ENCODE peak calls at places on chromosomes 6 and 20, in seven cellular contexts. E is fibroblast of lung, Q is brain microvascular endothelial cell, Y is neural progenitor cell, G is heart right ventricle, D is cardiac muscle cell, X is H1. S is an unnamed sample.

GRCh38 chr6:108562503-108562993 is 1.8 kb downstream of the FOXO3 start:
- DNase-seq in E (peak; percentile 75), Q (peak; percentile 47), Y (peak; percentile 81), G (peak; percentile 34), D (peak; percentile 72), X (peak; percentile 77), S (peak; percentile 56)

GRCh38 chr6:166410426-166410935 is 27.7 kb upstream of the MPC1 start:
- DNase-seq in E (no peak), Q (no peak), Y (no peak), G (no peak), D (no peak), X (no peak), S (no peak)

GRCh38 chr20:59880198-59880597 is 53.2 kb downstream of the SYCP2 start:
- DNase-seq in E (no peak), Q (no peak), Y (no peak), G (no peak), D (no peak), X (no peak), S (no peak)

GRCh38 chr6:137271245-137272183 is 52.3 kb upstream of the IFNGR1 start:
- DNase-seq in E (peak; percentile 78), Q (peak; percentile 24), Y (peak; percentile 63), G (no peak), D (peak; percentile 61), X (no peak), S (no peak)

GRCh38 chr6:41360314-41360685 is 24.9 kb downstream of the NCR2 start:
- DNase-seq in E (no peak), Q (no peak), Y (no peak), G (no peak), D (no peak), X (no peak), S (no peak)

GRCh38 chr6:28323813-28324424 is 12.0 kb downstream of the ZSCAN31 start:
- DNase-seq in E (no peak), Q (no peak), Y (no peak), G (no peak), D (no peak), X (no peak), S (no peak)

GRCh38 chr20:33569290-33570094 is 79.6 kb downstream of the CBFA2T2 start:
- DNase-seq in E (no peak), Q (no peak), Y (peak; percentile 22), G (no peak), D (no peak), X (no peak), S (no peak)

GRCh38 chr20:44264287-44264686 is 17.2 kb downstream of the GDAP1L1 start:
- DNase-seq in E (no peak), Q (no peak), Y (peak; percentile 52), G (no peak), D (peak; percentile 48), X (no peak), S (no peak)

GRCh38 chr6:101397199-101397598 is 3.7 kb downstream of the GRIK2 start:
- DNase-seq in E (peak; percentile 2), Q (no peak), Y (peak; percentile 67), G (no peak), D (no peak), X (no peak), S (no peak)
- TF ChIP-seq CTCF in E (no peak), Q (peak; percentile 7), Y (peak; percentile 62), G (no peak), D (no peak), X (peak; percentile 36), S (no peak)

DNA sequence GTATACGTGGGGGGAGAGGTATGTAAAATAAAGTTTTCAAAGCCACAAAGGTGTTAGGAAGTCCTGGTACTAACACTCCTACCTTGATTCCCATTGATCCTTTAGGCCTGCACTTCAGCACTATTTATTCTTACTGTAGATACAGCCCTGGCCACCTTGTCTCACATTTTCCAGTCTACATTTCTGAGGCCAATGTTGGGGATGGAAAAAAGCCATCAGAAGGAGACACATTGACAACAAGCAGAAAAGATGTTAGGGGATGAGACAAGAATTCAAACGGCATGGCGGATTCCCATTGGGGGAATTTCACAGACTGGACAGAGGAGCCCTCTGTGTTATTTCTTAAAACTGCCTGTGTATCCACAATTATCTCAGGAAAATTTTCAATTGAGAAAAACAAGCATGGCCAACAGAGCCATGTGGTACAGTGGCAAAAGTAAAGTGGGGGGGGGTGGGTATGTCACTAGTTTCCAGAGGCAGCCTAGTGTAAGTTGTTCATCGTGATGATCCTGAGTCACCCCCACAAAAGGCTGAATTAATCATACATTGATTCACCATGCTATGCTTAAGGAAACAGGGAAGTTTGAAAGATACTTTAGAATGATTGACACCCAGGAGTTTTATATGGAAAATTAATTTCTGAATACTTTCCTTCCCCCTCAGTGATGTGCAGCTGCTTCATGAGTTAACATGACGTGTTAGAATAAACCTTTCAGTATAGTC is 40.5 kb downstream of the RREB1 start:
- DNase-seq in E (peak; percentile 19), Q (peak; percentile 74), Y (no peak), G (no peak), D (no peak), X (no peak), S (no peak)
- H3K27ac ChIP-seq in E (peak overlapping the region; percentile 8), Q (peak overlapping the region; percentile 51), Y (peak overlapping the region; percentile 15), G (no peak overlapping the region), D (peak overlapping the region; percentile 86), X (no peak overlapping the region), S (peak overlapping the region; percentile 70)

GRCh38 chr6:85591207-85591606 is 2.5 kb downstream of the SNX14 start:
- DNase-seq in E (no peak), Q (no peak), Y (no peak), G (no peak), D (no peak), X (no peak), S (no peak)

GRCh38 chr6:85594197-85594930 is 706 bp upstream of the SNX14 start:
- DNase-seq in E (peak; percentile 29), Q (no peak), Y (peak; percentile 40), G (no peak), D (peak; percentile 56), X (no peak), S (no peak)

GRCh38 chr6:85593438-85594196 is at the start of gene SNX14:
- DNase-seq in E (peak; percentile 96), Q (peak; percentile 91), Y (peak; percentile 87), G (peak; percentile 95), D (peak; percentile 95), X (peak; percentile 50), S (peak; percentile 97)

DNA sequence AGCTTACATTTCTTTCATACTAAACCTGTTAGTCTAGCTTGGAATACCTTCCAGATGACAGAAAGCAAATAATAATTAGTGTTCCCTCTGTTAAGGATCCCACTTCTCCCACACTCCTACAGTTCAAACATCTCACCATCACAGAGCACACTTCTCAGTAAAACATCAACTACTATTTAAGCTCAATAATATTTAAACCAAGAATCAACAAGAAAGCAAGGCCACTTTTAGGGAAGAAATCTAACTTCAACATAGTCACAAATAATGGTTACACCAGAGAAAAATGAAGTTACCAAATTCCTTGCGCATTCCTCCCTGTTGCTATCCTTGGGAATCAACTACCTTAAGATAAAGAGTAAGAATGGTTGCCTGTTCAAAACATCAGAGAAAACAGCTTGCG is 1.6 kb downstream of the SNX14 start:
- DNase-seq in E (no peak), Q (no peak), Y (no peak), G (no peak), D (no peak), X (no peak), S (no peak)
- H3K4me3 ChIP-seq in E (peak overlapping the region; percentile 98), Q (peak overlapping the region; percentile 10), Y (no peak overlapping the region), G (peak overlapping the region; percentile 97), D (no peak overlapping the region), X (no peak overlapping the region), S (peak overlapping the region; percentile 87)

GRCh38 chr6:127120787-127121636 is 2.5 kb downstream of the RSPO3 start:
- DNase-seq in E (peak; percentile 85), Q (peak; percentile 75), Y (peak; percentile 89), G (peak; percentile 64), D (peak; percentile 88), X (no peak), S (peak; percentile 88)
- TF ChIP-seq CTCF in E (peak; percentile 93), Q (peak; percentile 94), Y (peak; percentile 98), G (peak; percentile 72), D (peak; percentile 88), X (peak; percentile 88), S (peak; percentile 81)